ENCODE peak calls at places on chromosomes 2 and 18, in four cellular contexts. One of them, this sample, is unnamed.
A peak's percentile ranks its signal among the peaks of the same experiment; 100 is the strongest.

GRCh38 chr2:70104231-70105111 is 17.2 kb downstream of the PCBP1 start:
- DNase-seq in cardiac muscle cell: peak; percentile 62
- DNase-seq in sigmoid colon: peak; percentile 66
- DNase-seq in heart right ventricle: peak; percentile 56
- DNase-seq in this sample: peak; percentile 66

GRCh38 chr2:675051-675450 is 2.2 kb downstream of the TMEM18 start:
- DNase-seq in heart right ventricle: no peak
- DNase-seq in sigmoid colon: no peak
- DNase-seq in cardiac muscle cell: no peak
- DNase-seq in this sample: no peak

GRCh38 chr2:14717131-14717530 is 84.6 kb downstream of the LRATD1 start:
- DNase-seq in cardiac muscle cell: no peak
- DNase-seq in sigmoid colon: no peak
- DNase-seq in heart right ventricle: no peak
- DNase-seq in this sample: no peak

GRCh38 chr18:59343916-59344315 is 15.1 kb downstream of the LMAN1 start:
- DNase-seq in cardiac muscle cell: no peak
- DNase-seq in heart right ventricle: no peak
- DNase-seq in sigmoid colon: no peak
- DNase-seq in this sample: no peak

GRCh38 chr2:237235383-237236095 is 149.8 kb downstream of the COPS8 start:
- DNase-seq in cardiac muscle cell: peak; percentile 92
- DNase-seq in heart right ventricle: peak; percentile 73
- DNase-seq in sigmoid colon: peak; percentile 89
- DNase-seq in this sample: peak; percentile 80

GRCh38 chr18:32804126-32804888 is 31.5 kb upstream of the KLHL14 start:
- DNase-seq in cardiac muscle cell: no peak
- DNase-seq in heart right ventricle: no peak
- DNase-seq in sigmoid colon: no peak
- DNase-seq in this sample: no peak

GRCh38 chr2:173649527-173650219 is 295.0 kb downstream of the CDCA7 start:
- DNase-seq in cardiac muscle cell: peak; percentile 34
- DNase-seq in heart right ventricle: no peak
- DNase-seq in sigmoid colon: no peak
- DNase-seq in this sample: no peak

GRCh38 chr2:145623136-145623535 is 1103.2 kb upstream of the ZEB2 start:
- DNase-seq in heart right ventricle: no peak
- DNase-seq in cardiac muscle cell: peak; percentile 46
- DNase-seq in sigmoid colon: no peak
- DNase-seq in this sample: no peak

GRCh38 chr2:97765933-97766332 is 52.6 kb downstream of the ZAP70 start:
- DNase-seq in heart right ventricle: no peak
- DNase-seq in sigmoid colon: no peak
- DNase-seq in cardiac muscle cell: no peak
- DNase-seq in this sample: no peak

GRCh38 chr2:158718851-158719250 is 76.3 kb upstream of the DAPL1 start:
- DNase-seq in sigmoid colon: no peak
- DNase-seq in heart right ventricle: no peak
- DNase-seq in cardiac muscle cell: no peak
- DNase-seq in this sample: no peak

GRCh38 chr2:126781806-126782205 is 116.9 kb upstream of the TEX51 start:
- DNase-seq in heart right ventricle: no peak
- DNase-seq in sigmoid colon: no peak
- DNase-seq in cardiac muscle cell: no peak
- DNase-seq in this sample: no peak

GRCh38 chr2:130864830-130865229 is 28.1 kb downstream of the ARHGEF4 start:
- DNase-seq in cardiac muscle cell: peak; percentile 99
- DNase-seq in heart right ventricle: peak; percentile 27
- DNase-seq in sigmoid colon: peak; percentile 27
- DNase-seq in this sample: no peak

GRCh38 chr18:63199743-63200241 is 119.8 kb downstream of the BCL2 start:
- DNase-seq in cardiac muscle cell: no peak
- DNase-seq in heart right ventricle: no peak
- DNase-seq in sigmoid colon: no peak
- DNase-seq in this sample: no peak

GRCh38 chr2:138121769-138122661 is 157.7 kb downstream of the HNMT start:
- DNase-seq in cardiac muscle cell: no peak
- DNase-seq in heart right ventricle: no peak
- DNase-seq in sigmoid colon: no peak
- DNase-seq in this sample: no peak

GRCh38 chr2:119476301-119477117 is 44.9 kb downstream of the TMEM37 start:
- DNase-seq in cardiac muscle cell: peak; percentile 81
- DNase-seq in heart right ventricle: no peak
- DNase-seq in sigmoid colon: peak; percentile 71
- DNase-seq in this sample: no peak

GRCh38 chr2:199818001-199818400 is 33.0 kb downstream of the FTCDNL1 start:
- DNase-seq in cardiac muscle cell: no peak
- DNase-seq in heart right ventricle: no peak
- DNase-seq in sigmoid colon: no peak
- DNase-seq in this sample: no peak

GRCh38 chr2:118371500-118371899 is 283.2 kb downstream of the INSIG2 start:
- DNase-seq in cardiac muscle cell: peak; percentile 51
- DNase-seq in heart right ventricle: no peak
- DNase-seq in sigmoid colon: no peak
- DNase-seq in this sample: no peak

GRCh38 chr2:177165731-177166711 is 46.6 kb upstream of the HNRNPA3 start:
- DNase-seq in sigmoid colon: no peak
- DNase-seq in heart right ventricle: no peak
- DNase-seq in cardiac muscle cell: peak; percentile 80
- DNase-seq in this sample: no peak

GRCh38 chr2:233031556-233032500 is 644 bp upstream of the NEU2 start:
- DNase-seq in cardiac muscle cell: no peak
- DNase-seq in heart right ventricle: no peak
- DNase-seq in sigmoid colon: peak; percentile 27
- DNase-seq in this sample: no peak

GRCh38 chr2:171598713-171599319 is 76.5 kb downstream of the CYBRD1 start:
- DNase-seq in heart right ventricle: peak; percentile 34
- DNase-seq in cardiac muscle cell: peak; percentile 81
- DNase-seq in sigmoid colon: no peak
- DNase-seq in this sample: no peak

GRCh38 chr2:127220807-127221527 is 868 bp upstream of the CYP27C1 start:
- DNase-seq in sigmoid colon: no peak
- DNase-seq in heart right ventricle: no peak
- DNase-seq in cardiac muscle cell: peak; percentile 7
- DNase-seq in this sample: no peak

GRCh38 chr2:206611736-206612135 is 30.6 kb upstream of the FAM237A start:
- DNase-seq in heart right ventricle: no peak
- DNase-seq in sigmoid colon: no peak
- DNase-seq in cardiac muscle cell: no peak
- DNase-seq in this sample: no peak

GRCh38 chr2:86037141-86037794 is 68.4 kb downstream of the POLR1A start:
- DNase-seq in heart right ventricle: peak; percentile 86
- DNase-seq in sigmoid colon: peak; percentile 91
- DNase-seq in cardiac muscle cell: peak; percentile 94
- DNase-seq in this sample: peak; percentile 87

GRCh38 chr2:237154050-237154638 is 68.5 kb downstream of the COPS8 start:
- DNase-seq in sigmoid colon: no peak
- DNase-seq in cardiac muscle cell: peak; percentile 76
- DNase-seq in heart right ventricle: no peak
- DNase-seq in this sample: no peak

GRCh38 chr2:19361325-19361990 is 3.0 kb upstream of the OSR1 start:
- DNase-seq in sigmoid colon: peak; percentile 70
- DNase-seq in heart right ventricle: no peak
- DNase-seq in cardiac muscle cell: peak; percentile 56
- DNase-seq in this sample: no peak

GRCh38 chr18:7596133-7596532 is 29.0 kb downstream of the PTPRM start:
- DNase-seq in heart right ventricle: no peak
- DNase-seq in sigmoid colon: no peak
- DNase-seq in cardiac muscle cell: peak; percentile 48
- DNase-seq in this sample: no peak

GRCh38 chr2:182754231-182754630 is 38.2 kb downstream of the DNAJC10 start:
- DNase-seq in cardiac muscle cell: no peak
- DNase-seq in sigmoid colon: no peak
- DNase-seq in heart right ventricle: no peak
- DNase-seq in this sample: no peak

GRCh38 chr2:222736301-222736700 is 64.8 kb downstream of the MOGAT1 start:
- DNase-seq in sigmoid colon: no peak
- DNase-seq in heart right ventricle: peak; percentile 33
- DNase-seq in cardiac muscle cell: peak; percentile 54
- DNase-seq in this sample: no peak

GRCh38 chr2:96762529-96763253 is 2.0 kb downstream of the CNNM4 start:
- DNase-seq in cardiac muscle cell: peak; percentile 32
- DNase-seq in sigmoid colon: no peak
- DNase-seq in heart right ventricle: no peak
- DNase-seq in this sample: peak; percentile 35

GRCh38 chr2:96760986-96761832 is 507 bp downstream of the CNNM4 start:
- DNase-seq in cardiac muscle cell: peak; percentile 41
- DNase-seq in heart right ventricle: no peak
- DNase-seq in sigmoid colon: peak; percentile 80
- DNase-seq in this sample: no peak

GRCh38 chr2:96763511-96764252 is 3.0 kb downstream of the CNNM4 start:
- DNase-seq in sigmoid colon: no peak
- DNase-seq in cardiac muscle cell: peak; percentile 14
- DNase-seq in heart right ventricle: no peak
- DNase-seq in this sample: no peak

GRCh38 chr2:96767135-96767871 is 6.6 kb downstream of the CNNM4 start:
- DNase-seq in heart right ventricle: no peak
- DNase-seq in cardiac muscle cell: no peak
- DNase-seq in sigmoid colon: no peak
- DNase-seq in this sample: no peak

GRCh38 chr2:96764253-96764637 is 3.5 kb downstream of the CNNM4 start:
- DNase-seq in sigmoid colon: no peak
- DNase-seq in heart right ventricle: peak; percentile 18
- DNase-seq in cardiac muscle cell: no peak
- DNase-seq in this sample: no peak
- H3K4me1 ChIP-seq in sigmoid colon: no peaks in the 10 kb centered on the region
- H3K4me1 ChIP-seq in heart right ventricle: peaks cover 47% of the 10 kb centered on the region
- H3K4me1 ChIP-seq in cardiac muscle cell: peaks cover 30% of the 10 kb centered on the region
- H3K4me1 ChIP-seq in this sample: no peaks in the 10 kb centered on the region

GRCh38 chr18:23225518-23225917 is 90.2 kb downstream of the CABLES1 start:
- DNase-seq in cardiac muscle cell: peak; percentile 96
- DNase-seq in sigmoid colon: peak; percentile 74
- DNase-seq in heart right ventricle: no peak
- DNase-seq in this sample: peak; percentile 75
- H3K27ac ChIP-seq in cardiac muscle cell: no peak overlapping the region
- H3K27ac ChIP-seq in sigmoid colon: peak overlapping the region; percentile 82
- H3K27ac ChIP-seq in heart right ventricle: peak overlapping the region; percentile 18
- H3K27ac ChIP-seq in this sample: peak overlapping the region; percentile 95

DNA sequence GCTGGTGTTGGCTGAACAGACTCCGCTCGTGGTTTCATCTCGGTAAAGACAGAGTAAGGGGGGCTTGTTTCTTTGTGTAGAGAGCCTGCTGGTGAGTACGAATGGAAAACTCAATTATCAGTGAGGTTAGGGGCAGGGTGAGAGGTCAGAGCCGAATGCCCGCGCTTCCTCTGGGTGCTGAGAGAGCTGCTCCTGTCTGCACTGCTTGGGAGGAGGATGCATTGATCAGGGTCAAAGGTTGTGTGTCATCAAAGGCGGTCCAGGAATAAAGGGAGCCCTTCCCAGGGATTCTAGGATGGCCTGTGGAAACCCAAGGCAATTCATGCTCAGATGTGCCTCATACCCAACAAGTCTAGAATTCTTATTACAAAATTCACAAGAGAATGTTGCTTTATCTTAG is 143.9 kb downstream of the MYCN start:
- DNase-seq in cardiac muscle cell: no peak
- DNase-seq in heart right ventricle: no peak
- DNase-seq in sigmoid colon: no peak
- DNase-seq in this sample: no peak
- H3K4me3 ChIP-seq in cardiac muscle cell: no peak overlapping the region
- H3K4me3 ChIP-seq in heart right ventricle: no peak overlapping the region
- H3K4me3 ChIP-seq in sigmoid colon: no peak overlapping the region
- H3K4me3 ChIP-seq in this sample: no peak overlapping the region

GRCh38 chr2:217948341-217948791 is 54.4 kb downstream of the TNS1 start:
- DNase-seq in sigmoid colon: peak; percentile 56
- DNase-seq in heart right ventricle: no peak
- DNase-seq in cardiac muscle cell: no peak
- DNase-seq in this sample: peak; percentile 13
- H3K4me1 ChIP-seq in sigmoid colon: no peaks in the 10 kb centered on the region
- H3K4me1 ChIP-seq in heart right ventricle: peaks cover 86% of the 10 kb centered on the region
- H3K4me1 ChIP-seq in cardiac muscle cell: peaks cover 21% of the 10 kb centered on the region
- H3K4me1 ChIP-seq in this sample: peaks cover 15% of the 10 kb centered on the region

DNA sequence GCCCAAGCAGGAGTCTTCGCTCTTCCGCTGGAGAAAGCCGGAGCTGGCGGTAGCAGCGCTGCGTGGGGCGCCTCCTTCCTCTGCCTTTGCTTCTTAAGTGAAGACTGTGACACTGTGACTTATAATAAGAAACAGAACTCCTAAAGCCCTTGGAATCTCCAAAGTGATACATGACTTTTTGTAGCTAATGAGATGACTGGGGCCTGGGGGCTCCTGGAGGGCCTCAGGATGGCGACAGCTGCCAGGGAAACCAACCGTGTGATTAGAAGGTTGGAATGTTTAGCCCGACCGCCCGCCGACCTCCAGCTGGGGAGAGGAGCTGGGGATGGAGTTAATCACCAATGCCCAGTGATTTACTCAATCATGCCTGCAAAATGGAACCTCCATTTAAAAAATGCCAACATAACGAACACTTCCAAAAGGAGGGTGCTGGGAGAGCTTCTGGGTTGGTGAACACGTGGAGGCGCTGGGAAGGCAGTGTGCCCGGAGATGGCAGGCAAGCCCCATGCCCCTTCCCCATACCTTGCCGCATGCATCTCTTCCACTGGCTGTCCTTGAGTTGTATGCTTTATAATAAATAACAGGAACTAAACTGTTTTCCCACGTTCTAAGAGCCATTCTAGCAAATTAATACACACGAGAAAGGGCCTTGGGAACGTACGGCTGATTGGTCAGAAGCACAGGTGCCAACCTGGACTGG is 29.0 kb upstream of the MAL start:
- DNase-seq in sigmoid colon: peak; percentile 21
- DNase-seq in heart right ventricle: no peak
- DNase-seq in cardiac muscle cell: no peak
- DNase-seq in this sample: no peak
- H3K27ac ChIP-seq in sigmoid colon: no peak overlapping the region
- H3K27ac ChIP-seq in heart right ventricle: no peak overlapping the region
- H3K27ac ChIP-seq in cardiac muscle cell: no peak overlapping the region
- H3K27ac ChIP-seq in this sample: no peak overlapping the region

This sample was measured in uterus.